ENCODE peak calls at places on chromosomes 1 and 21, in seven cellular contexts. R, A, S, M, T, U and P are unnamed samples.

GRCh38 chr1:55542901-55543504 is 327.8 kb upstream of the USP24 start:
- DNase-seq in S (peak; percentile 20), T (no peak), A (no peak), M (no peak), R (peak; percentile 84), U (no peak), P (no peak)

GRCh38 chr1:64543831-64544230 is 73.9 kb downstream of the CACHD1 start:
- DNase-seq in A (no peak), S (no peak), R (no peak), T (no peak), M (no peak), U (no peak), P (no peak)

GRCh38 chr1:27542463-27543273 is 52.7 kb upstream of the WASF2 start:
- DNase-seq in M (no peak), R (peak; percentile 85), T (peak; percentile 45), S (peak; percentile 53), A (peak; percentile 69), U (peak; percentile 85), P (no peak)

GRCh38 chr1:185719021-185719420 is 15.2 kb upstream of the HMCN1 start:
- DNase-seq in T (no peak), A (no peak), R (peak; percentile 92), M (no peak), S (peak; percentile 80), U (peak; percentile 18), P (no peak)

GRCh38 chr1:234943801-234944402 is 184.7 kb downstream of the TOMM20 start:
- DNase-seq in T (no peak), A (no peak), U (no peak), S (no peak), M (no peak), R (no peak), P (no peak)

GRCh38 chr1:67579623-67580394 is 105.2 kb upstream of the GADD45A start:
- DNase-seq in R (no peak), S (no peak), M (no peak), A (no peak), T (no peak), U (no peak), P (no peak)

GRCh38 chr1:58397187-58397820 is 149.2 kb downstream of the OMA1 start:
- DNase-seq in T (no peak), R (peak; percentile 80), S (peak; percentile 41), A (no peak), U (no peak), M (no peak), P (no peak)

GRCh38 chr1:38624341-38625039 is 235.1 kb downstream of the RRAGC start:
- DNase-seq in T (no peak), A (no peak), S (no peak), U (peak; percentile 11), M (no peak), R (no peak), P (no peak)

GRCh38 chr1:235399661-235400060 is 32.4 kb downstream of the TBCE start:
- DNase-seq in R (no peak), U (no peak), T (no peak), A (no peak), S (no peak), M (no peak), P (no peak)

GRCh38 chr1:9691108-9691445 is 39.5 kb downstream of the PIK3CD start:
- DNase-seq in U (no peak), A (no peak), R (peak; percentile 41), S (no peak), M (no peak), T (no peak), P (no peak)

GRCh38 chr21:34635307-34635706 is 20.4 kb upstream of the RCAN1 start:
- DNase-seq in U (no peak), M (no peak), S (no peak), R (no peak), A (no peak), T (no peak), P (no peak)

GRCh38 chr1:154556422-154556821 is 2.0 kb downstream of the UBE2Q1 start:
- DNase-seq in T (no peak), R (peak; percentile 23), A (no peak), M (no peak), U (peak; percentile 70), S (peak; percentile 62), P (no peak)

GRCh38 chr1:51768971-51769601 is 109.4 kb downstream of the NRDC start:
- DNase-seq in M (no peak), T (peak; percentile 21), U (peak; percentile 73), R (peak; percentile 80), A (peak; percentile 41), S (peak; percentile 85), P (peak; percentile 34)

GRCh38 chr1:67760030-67760821 is 73.0 kb downstream of the GNG12 start:
- DNase-seq in A (peak; percentile 64), T (peak; percentile 73), R (peak; percentile 86), U (peak; percentile 76), S (peak; percentile 78), M (no peak), P (peak; percentile 89)

GRCh38 chr1:154975409-154976205 is 1.1 kb downstream of the CKS1B start:
- DNase-seq in M (peak; percentile 84), A (peak; percentile 76), U (peak; percentile 44), S (peak; percentile 61), R (peak; percentile 53), T (peak; percentile 48), P (peak; percentile 59)

GRCh38 chr1:225689882-225690459 is 37.0 kb upstream of the ENAH start:
- DNase-seq in R (peak; percentile 24), S (no peak), U (no peak), A (no peak), T (no peak), M (no peak), P (no peak)

GRCh38 chr1:247448107-247448778 is 9.7 kb downstream of the OR2B11 start:
- DNase-seq in U (peak; percentile 63), A (peak; percentile 57), M (peak; percentile 86), S (peak; percentile 67), R (peak; percentile 31), T (peak; percentile 26), P (no peak)

GRCh38 chr1:41629571-41629970 is 145.1 kb upstream of the EDN2 start:
- DNase-seq in S (peak; percentile 78), A (no peak), U (no peak), T (no peak), M (no peak), R (peak; percentile 85), P (no peak)

GRCh38 chr1:120133228-120133927 is 42.9 kb downstream of the SEC22B start:
- DNase-seq in S (no peak), R (no peak), A (no peak), T (no peak), M (no peak), U (no peak), P (no peak)

GRCh38 chr1:100474838-100475237 is 63.1 kb upstream of the GPR88 start:
- DNase-seq in T (no peak), U (no peak), M (no peak), A (no peak), R (peak; percentile 11), S (no peak), P (no peak)

GRCh38 chr21:28074676-28075075 is 918.0 kb downstream of the LTN1 start:
- DNase-seq in M (no peak), R (no peak), A (no peak), T (no peak), S (no peak), U (no peak), P (no peak)

GRCh38 chr1:161365207-161365606 is 2.5 kb downstream of the CFAP126 start:
- DNase-seq in A (no peak), R (no peak), S (no peak), T (no peak), U (no peak), M (no peak), P (no peak)

GRCh38 chr1:195097316-195097715 is 1510.9 kb downstream of the KCNT2 start:
- DNase-seq in S (no peak), R (no peak), M (no peak), U (no peak), T (no peak), A (no peak), P (no peak)

DNA sequence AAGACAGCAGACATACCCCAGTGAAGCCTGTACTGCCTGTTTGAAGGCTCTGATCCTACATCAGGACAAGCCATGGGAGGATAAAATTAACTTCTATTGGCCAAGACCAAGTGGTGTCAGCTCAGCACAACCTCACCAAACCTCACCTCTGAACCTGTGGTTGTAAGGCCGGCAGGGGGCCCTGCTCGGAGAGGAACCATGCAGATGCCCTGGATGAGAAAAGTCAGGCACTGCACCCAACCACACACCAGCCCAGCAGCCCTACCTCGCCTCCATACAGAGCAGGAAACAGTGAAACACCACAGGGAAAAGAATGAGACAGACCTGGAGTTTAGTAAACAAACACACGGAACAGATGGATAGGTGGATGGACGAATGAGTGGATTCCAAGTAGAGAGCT is 70.0 kb upstream of the PAX7 start:
- DNase-seq in U (peak; percentile 11), T (no peak), S (no peak), A (no peak), R (no peak), M (no peak), P (no peak)
- TF ChIP-seq CTCF in U (no peak), T (no peak), S (no peak), A (no peak), R (no peak), M (no peak), P (peak; percentile 35)

GRCh38 chr1:230641346-230641745 is 935 bp upstream of the COG2 start:
- DNase-seq in R (peak; percentile 9), S (no peak), A (no peak), M (no peak), T (no peak), U (no peak), P (no peak)

GRCh38 chr1:230641900-230642262 is 400 bp upstream of the COG2 start:
- DNase-seq in M (no peak), S (no peak), A (peak; percentile 16), T (peak; percentile 4), U (no peak), R (no peak), P (no peak)

GRCh38 chr1:230646710-230647302 is 4.5 kb downstream of the COG2 start:
- DNase-seq in T (no peak), M (no peak), R (no peak), U (no peak), A (no peak), S (no peak), P (no peak)

GRCh38 chr1:230642263-230642959 is at the start of gene COG2:
- DNase-seq in U (peak; percentile 96), M (peak; percentile 98), A (peak; percentile 88), T (peak; percentile 93), S (peak; percentile 95), R (peak; percentile 90), P (peak; percentile 66)

GRCh38 chr1:230643887-230644286 is 1.6 kb downstream of the COG2 start:
- DNase-seq in T (no peak), M (no peak), A (no peak), R (peak; percentile 51), U (no peak), S (peak; percentile 38), P (peak; percentile 27)
- H3K4me3 ChIP-seq in T (no peak overlapping the region), M (peak overlapping the region; percentile 78), A (peak overlapping the region; percentile 64), R (no peak overlapping the region), U (peak overlapping the region; percentile 63), S (no peak overlapping the region), P (peak overlapping the region; percentile 97)

DNA sequence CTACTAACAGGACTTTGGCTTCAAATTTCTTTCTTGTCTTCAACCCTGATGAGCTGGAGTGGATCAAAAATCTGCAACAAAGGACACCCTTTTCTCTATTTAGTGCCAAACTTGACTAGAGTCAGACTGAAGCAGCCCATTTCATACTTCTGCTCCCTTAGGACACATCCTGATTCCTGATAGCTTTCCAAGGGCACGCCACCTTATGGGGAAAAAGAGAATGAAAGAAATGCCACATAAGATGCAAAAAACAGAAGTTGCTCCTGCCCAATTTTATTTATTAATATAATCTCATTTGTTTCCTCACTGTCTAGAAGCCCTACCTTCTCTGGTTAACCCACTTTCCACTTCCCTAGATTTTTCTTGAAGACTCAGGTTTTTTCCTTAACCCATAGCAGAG is 72.7 kb upstream of the NBPF4 start:
- DNase-seq in U (no peak), M (no peak), A (no peak), R (peak; percentile 4), S (peak; percentile 21), T (no peak), P (no peak)
- TF ChIP-seq CTCF in U (peak; percentile 35), M (no peak), A (no peak), R (peak; percentile 28), S (peak; percentile 32), T (no peak), P (peak; percentile 10)

GRCh38 chr1:170668301-170668789 is 4.4 kb downstream of the PRRX1 start:
- DNase-seq in A (no peak), T (no peak), M (no peak), U (no peak), S (no peak), R (no peak), P (no peak)
- H3K4me3 ChIP-seq in A (peak overlapping the region; percentile 88), T (no peak overlapping the region), M (no peak overlapping the region), U (no peak overlapping the region), S (peak overlapping the region; percentile 37), R (peak overlapping the region; percentile 9), P (no peak overlapping the region)